ENCODE peak calls at places on chromosome X, in seven cellular contexts. One of them, this sample, is unnamed.

GRCh38 chrX:114930227-114930626 is 87.2 kb downstream of the IL13RA2 start:
- DNase-seq in gastrocnemius medialis: no peak
- DNase-seq in breast epithelium: no peak
- DNase-seq in stimulated activated CD4-positive, alpha-beta T cell treated with anti-CD3 and anti-CD28 coated beads, Interleukin-12 subunit alpha, Interleukin-12 subunit beta, amount 100 ng/mL, for 48 hours: no peak
- DNase-seq in GM12891: no peak
- DNase-seq in HCEC 1CT: no peak
- DNase-seq in ascending aorta: no peak
- DNase-seq in this sample: no peak

GRCh38 chrX:115968436-115969252 is 201.9 kb upstream of the AGTR2 start:
- DNase-seq in gastrocnemius medialis: no peak
- DNase-seq in breast epithelium: peak
- DNase-seq in stimulated activated CD4-positive, alpha-beta T cell treated with anti-CD3 and anti-CD28 coated beads, Interleukin-12 subunit alpha, Interleukin-12 subunit beta, amount 100 ng/mL, for 48 hours: no peak
- DNase-seq in GM12891: no peak
- DNase-seq in HCEC 1CT: peak
- DNase-seq in ascending aorta: no peak
- DNase-seq in this sample: no peak

GRCh38 chrX:13515181-13515930 is 54.0 kb upstream of the EGFL6 start:
- DNase-seq in gastrocnemius medialis: no peak
- DNase-seq in breast epithelium: no peak
- DNase-seq in stimulated activated CD4-positive, alpha-beta T cell treated with anti-CD3 and anti-CD28 coated beads, Interleukin-12 subunit alpha, Interleukin-12 subunit beta, amount 100 ng/mL, for 48 hours: no peak
- DNase-seq in GM12891: no peak
- DNase-seq in HCEC 1CT: no peak
- DNase-seq in ascending aorta: no peak
- DNase-seq in this sample: no peak

GRCh38 chrX:43106009-43106408 is 328.0 kb upstream of the PPP1R2C start:
- DNase-seq in gastrocnemius medialis: no peak
- DNase-seq in breast epithelium: no peak
- DNase-seq in stimulated activated CD4-positive, alpha-beta T cell treated with anti-CD3 and anti-CD28 coated beads, Interleukin-12 subunit alpha, Interleukin-12 subunit beta, amount 100 ng/mL, for 48 hours: no peak
- DNase-seq in GM12891: no peak
- DNase-seq in HCEC 1CT: no peak
- DNase-seq in ascending aorta: no peak
- DNase-seq in this sample: no peak

GRCh38 chrX:113929004-113929403 is 654.9 kb upstream of the HTR2C start:
- DNase-seq in gastrocnemius medialis: no peak
- DNase-seq in breast epithelium: no peak
- DNase-seq in stimulated activated CD4-positive, alpha-beta T cell treated with anti-CD3 and anti-CD28 coated beads, Interleukin-12 subunit alpha, Interleukin-12 subunit beta, amount 100 ng/mL, for 48 hours: no peak
- DNase-seq in GM12891: no peak
- DNase-seq in HCEC 1CT: peak
- DNase-seq in ascending aorta: no peak
- DNase-seq in this sample: no peak

GRCh38 chrX:43822015-43822414 is 60.2 kb downstream of the MAOB start:
- DNase-seq in gastrocnemius medialis: no peak
- DNase-seq in breast epithelium: no peak
- DNase-seq in stimulated activated CD4-positive, alpha-beta T cell treated with anti-CD3 and anti-CD28 coated beads, Interleukin-12 subunit alpha, Interleukin-12 subunit beta, amount 100 ng/mL, for 48 hours: no peak
- DNase-seq in GM12891: no peak
- DNase-seq in HCEC 1CT: no peak
- DNase-seq in ascending aorta: no peak
- DNase-seq in this sample: no peak

GRCh38 chrX:136028383-136028984 is 43.2 kb downstream of the SLC9A6 start:
- DNase-seq in gastrocnemius medialis: no peak
- DNase-seq in breast epithelium: no peak
- DNase-seq in stimulated activated CD4-positive, alpha-beta T cell treated with anti-CD3 and anti-CD28 coated beads, Interleukin-12 subunit alpha, Interleukin-12 subunit beta, amount 100 ng/mL, for 48 hours: no peak
- DNase-seq in GM12891: no peak
- DNase-seq in HCEC 1CT: peak
- DNase-seq in ascending aorta: no peak
- DNase-seq in this sample: peak

GRCh38 chrX:64894454-64895038 is 81.7 kb downstream of the ZC4H2 start:
- DNase-seq in gastrocnemius medialis: no peak
- DNase-seq in breast epithelium: no peak
- DNase-seq in stimulated activated CD4-positive, alpha-beta T cell treated with anti-CD3 and anti-CD28 coated beads, Interleukin-12 subunit alpha, Interleukin-12 subunit beta, amount 100 ng/mL, for 48 hours: peak
- DNase-seq in GM12891: no peak
- DNase-seq in HCEC 1CT: no peak
- DNase-seq in ascending aorta: no peak
- DNase-seq in this sample: no peak

GRCh38 chrX:16785247-16786138 is 773 bp upstream of the TXLNG start:
- DNase-seq in gastrocnemius medialis: peak
- DNase-seq in breast epithelium: peak
- DNase-seq in stimulated activated CD4-positive, alpha-beta T cell treated with anti-CD3 and anti-CD28 coated beads, Interleukin-12 subunit alpha, Interleukin-12 subunit beta, amount 100 ng/mL, for 48 hours: no peak
- DNase-seq in GM12891: no peak
- DNase-seq in HCEC 1CT: no peak
- DNase-seq in ascending aorta: no peak
- DNase-seq in this sample: no peak

GRCh38 chrX:154363706-154364439 is 10.6 kb downstream of the FLNA start:
- DNase-seq in gastrocnemius medialis: no peak
- DNase-seq in breast epithelium: no peak
- DNase-seq in stimulated activated CD4-positive, alpha-beta T cell treated with anti-CD3 and anti-CD28 coated beads, Interleukin-12 subunit alpha, Interleukin-12 subunit beta, amount 100 ng/mL, for 48 hours: no peak
- DNase-seq in GM12891: no peak
- DNase-seq in HCEC 1CT: no peak
- DNase-seq in ascending aorta: no peak
- DNase-seq in this sample: no peak

GRCh38 chrX:120769576-120770341 is 105.9 kb downstream of the CT47B1 start:
- DNase-seq in gastrocnemius medialis: no peak
- DNase-seq in breast epithelium: no peak
- DNase-seq in stimulated activated CD4-positive, alpha-beta T cell treated with anti-CD3 and anti-CD28 coated beads, Interleukin-12 subunit alpha, Interleukin-12 subunit beta, amount 100 ng/mL, for 48 hours: no peak
- DNase-seq in GM12891: no peak
- DNase-seq in HCEC 1CT: peak
- DNase-seq in ascending aorta: no peak
- DNase-seq in this sample: no peak

GRCh38 chrX:34332336-34332735 is 200.2 kb upstream of the FAM47A start:
- DNase-seq in gastrocnemius medialis: no peak
- DNase-seq in breast epithelium: no peak
- DNase-seq in stimulated activated CD4-positive, alpha-beta T cell treated with anti-CD3 and anti-CD28 coated beads, Interleukin-12 subunit alpha, Interleukin-12 subunit beta, amount 100 ng/mL, for 48 hours: no peak
- DNase-seq in GM12891: no peak
- DNase-seq in HCEC 1CT: no peak
- DNase-seq in ascending aorta: no peak
- DNase-seq in this sample: no peak

GRCh38 chrX:19798423-19798822 is 89.0 kb downstream of the SH3KBP1 start:
- DNase-seq in gastrocnemius medialis: no peak
- DNase-seq in breast epithelium: no peak
- DNase-seq in stimulated activated CD4-positive, alpha-beta T cell treated with anti-CD3 and anti-CD28 coated beads, Interleukin-12 subunit alpha, Interleukin-12 subunit beta, amount 100 ng/mL, for 48 hours: no peak
- DNase-seq in GM12891: no peak
- DNase-seq in HCEC 1CT: no peak
- DNase-seq in ascending aorta: no peak
- DNase-seq in this sample: no peak

GRCh38 chrX:102339312-102340298 is 92.6 kb downstream of the NXF2 start:
- DNase-seq in gastrocnemius medialis: no peak
- DNase-seq in breast epithelium: no peak
- DNase-seq in stimulated activated CD4-positive, alpha-beta T cell treated with anti-CD3 and anti-CD28 coated beads, Interleukin-12 subunit alpha, Interleukin-12 subunit beta, amount 100 ng/mL, for 48 hours: no peak
- DNase-seq in GM12891: no peak
- DNase-seq in HCEC 1CT: no peak
- DNase-seq in ascending aorta: no peak
- DNase-seq in this sample: no peak

GRCh38 chrX:79366888-79367749 is at the start of gene ITM2A:
- DNase-seq in gastrocnemius medialis: no peak
- DNase-seq in breast epithelium: peak
- DNase-seq in stimulated activated CD4-positive, alpha-beta T cell treated with anti-CD3 and anti-CD28 coated beads, Interleukin-12 subunit alpha, Interleukin-12 subunit beta, amount 100 ng/mL, for 48 hours: peak
- DNase-seq in GM12891: no peak
- DNase-seq in HCEC 1CT: no peak
- DNase-seq in ascending aorta: no peak
- DNase-seq in this sample: no peak

GRCh38 chrX:155899366-155899765 is 18.2 kb downstream of the VAMP7 start:
- DNase-seq in gastrocnemius medialis: no peak
- DNase-seq in breast epithelium: no peak
- DNase-seq in stimulated activated CD4-positive, alpha-beta T cell treated with anti-CD3 and anti-CD28 coated beads, Interleukin-12 subunit alpha, Interleukin-12 subunit beta, amount 100 ng/mL, for 48 hours: no peak
- DNase-seq in GM12891: no peak
- DNase-seq in HCEC 1CT: no peak
- DNase-seq in ascending aorta: no peak
- DNase-seq in this sample: no peak

GRCh38 chrX:19557816-19558215 is 42.5 kb upstream of the MAP3K15 start:
- DNase-seq in gastrocnemius medialis: no peak
- DNase-seq in breast epithelium: no peak
- DNase-seq in stimulated activated CD4-positive, alpha-beta T cell treated with anti-CD3 and anti-CD28 coated beads, Interleukin-12 subunit alpha, Interleukin-12 subunit beta, amount 100 ng/mL, for 48 hours: no peak
- DNase-seq in GM12891: no peak
- DNase-seq in HCEC 1CT: no peak
- DNase-seq in ascending aorta: no peak
- DNase-seq in this sample: no peak

GRCh38 chrX:1306909-1307625 is 29.5 kb upstream of the IL3RA start:
- DNase-seq in gastrocnemius medialis: no peak
- DNase-seq in breast epithelium: no peak
- DNase-seq in stimulated activated CD4-positive, alpha-beta T cell treated with anti-CD3 and anti-CD28 coated beads, Interleukin-12 subunit alpha, Interleukin-12 subunit beta, amount 100 ng/mL, for 48 hours: no peak
- DNase-seq in GM12891: no peak
- DNase-seq in HCEC 1CT: no peak
- DNase-seq in ascending aorta: no peak
- DNase-seq in this sample: no peak

GRCh38 chrX:56783450-56783831 is 54.4 kb downstream of the NBDY start:
- DNase-seq in gastrocnemius medialis: no peak
- DNase-seq in breast epithelium: peak
- DNase-seq in stimulated activated CD4-positive, alpha-beta T cell treated with anti-CD3 and anti-CD28 coated beads, Interleukin-12 subunit alpha, Interleukin-12 subunit beta, amount 100 ng/mL, for 48 hours: no peak
- DNase-seq in GM12891: no peak
- DNase-seq in HCEC 1CT: no peak
- DNase-seq in ascending aorta: no peak
- DNase-seq in this sample: no peak

GRCh38 chrX:150456941-150457340 is 93.8 kb downstream of the MAMLD1 start:
- DNase-seq in gastrocnemius medialis: no peak
- DNase-seq in breast epithelium: no peak
- DNase-seq in stimulated activated CD4-positive, alpha-beta T cell treated with anti-CD3 and anti-CD28 coated beads, Interleukin-12 subunit alpha, Interleukin-12 subunit beta, amount 100 ng/mL, for 48 hours: no peak
- DNase-seq in GM12891: no peak
- DNase-seq in HCEC 1CT: no peak
- DNase-seq in ascending aorta: no peak
- DNase-seq in this sample: no peak

GRCh38 chrX:75522565-75523411 is at the start of gene ZDHHC15:
- DNase-seq in gastrocnemius medialis: peak
- DNase-seq in breast epithelium: no peak
- DNase-seq in stimulated activated CD4-positive, alpha-beta T cell treated with anti-CD3 and anti-CD28 coated beads, Interleukin-12 subunit alpha, Interleukin-12 subunit beta, amount 100 ng/mL, for 48 hours: peak
- DNase-seq in GM12891: no peak
- DNase-seq in HCEC 1CT: no peak
- DNase-seq in ascending aorta: no peak
- DNase-seq in this sample: no peak

GRCh38 chrX:154502989-154503388 is 12.6 kb upstream of the SLC10A3 start:
- DNase-seq in gastrocnemius medialis: no peak
- DNase-seq in breast epithelium: no peak
- DNase-seq in stimulated activated CD4-positive, alpha-beta T cell treated with anti-CD3 and anti-CD28 coated beads, Interleukin-12 subunit alpha, Interleukin-12 subunit beta, amount 100 ng/mL, for 48 hours: no peak
- DNase-seq in GM12891: no peak
- DNase-seq in HCEC 1CT: no peak
- DNase-seq in ascending aorta: no peak
- DNase-seq in this sample: no peak

GRCh38 chrX:101595739-101596419 is 21.9 kb downstream of the ARMCX6 start:
- DNase-seq in gastrocnemius medialis: no peak
- DNase-seq in breast epithelium: no peak
- DNase-seq in stimulated activated CD4-positive, alpha-beta T cell treated with anti-CD3 and anti-CD28 coated beads, Interleukin-12 subunit alpha, Interleukin-12 subunit beta, amount 100 ng/mL, for 48 hours: no peak
- DNase-seq in GM12891: peak
- DNase-seq in HCEC 1CT: peak
- DNase-seq in ascending aorta: no peak
- DNase-seq in this sample: no peak

GRCh38 chrX:1491851-1492349 is 39.2 kb upstream of the ASMTL start:
- DNase-seq in gastrocnemius medialis: no peak
- DNase-seq in breast epithelium: no peak
- DNase-seq in stimulated activated CD4-positive, alpha-beta T cell treated with anti-CD3 and anti-CD28 coated beads, Interleukin-12 subunit alpha, Interleukin-12 subunit beta, amount 100 ng/mL, for 48 hours: peak
- DNase-seq in GM12891: peak
- DNase-seq in HCEC 1CT: peak
- DNase-seq in ascending aorta: no peak
- DNase-seq in this sample: no peak

GRCh38 chrX:108699368-108699767 is 37.0 kb downstream of the IRS4 start:
- DNase-seq in gastrocnemius medialis: no peak
- DNase-seq in breast epithelium: no peak
- DNase-seq in stimulated activated CD4-positive, alpha-beta T cell treated with anti-CD3 and anti-CD28 coated beads, Interleukin-12 subunit alpha, Interleukin-12 subunit beta, amount 100 ng/mL, for 48 hours: no peak
- DNase-seq in GM12891: no peak
- DNase-seq in HCEC 1CT: peak
- DNase-seq in ascending aorta: no peak
- DNase-seq in this sample: no peak

GRCh38 chrX:45907776-45908175 is 637.4 kb downstream of the ZNF674 start:
- DNase-seq in gastrocnemius medialis: no peak
- DNase-seq in breast epithelium: no peak
- DNase-seq in stimulated activated CD4-positive, alpha-beta T cell treated with anti-CD3 and anti-CD28 coated beads, Interleukin-12 subunit alpha, Interleukin-12 subunit beta, amount 100 ng/mL, for 48 hours: no peak
- DNase-seq in GM12891: no peak
- DNase-seq in HCEC 1CT: no peak
- DNase-seq in ascending aorta: no peak
- DNase-seq in this sample: no peak

GRCh38 chrX:123626962-123627361 is 105.9 kb downstream of the THOC2 start:
- DNase-seq in gastrocnemius medialis: no peak
- DNase-seq in breast epithelium: no peak
- DNase-seq in stimulated activated CD4-positive, alpha-beta T cell treated with anti-CD3 and anti-CD28 coated beads, Interleukin-12 subunit alpha, Interleukin-12 subunit beta, amount 100 ng/mL, for 48 hours: no peak
- DNase-seq in GM12891: no peak
- DNase-seq in HCEC 1CT: peak
- DNase-seq in ascending aorta: no peak
- DNase-seq in this sample: no peak

GRCh38 chrX:41922125-41922521 is 1.2 kb downstream of the CASK start:
- DNase-seq in gastrocnemius medialis: no peak
- DNase-seq in breast epithelium: no peak
- DNase-seq in stimulated activated CD4-positive, alpha-beta T cell treated with anti-CD3 and anti-CD28 coated beads, Interleukin-12 subunit alpha, Interleukin-12 subunit beta, amount 100 ng/mL, for 48 hours: no peak
- DNase-seq in GM12891: no peak
- DNase-seq in HCEC 1CT: peak
- DNase-seq in ascending aorta: no peak
- DNase-seq in this sample: no peak

GRCh38 chrX:7146703-7147430 is 645 bp upstream of the STS start:
- DNase-seq in gastrocnemius medialis: peak
- DNase-seq in breast epithelium: no peak
- DNase-seq in stimulated activated CD4-positive, alpha-beta T cell treated with anti-CD3 and anti-CD28 coated beads, Interleukin-12 subunit alpha, Interleukin-12 subunit beta, amount 100 ng/mL, for 48 hours: no peak
- DNase-seq in GM12891: no peak
- DNase-seq in HCEC 1CT: peak
- DNase-seq in ascending aorta: no peak
- DNase-seq in this sample: no peak

GRCh38 chrX:117843749-117844148 is 272.9 kb downstream of the KLHL13 start:
- DNase-seq in gastrocnemius medialis: no peak
- DNase-seq in breast epithelium: no peak
- DNase-seq in stimulated activated CD4-positive, alpha-beta T cell treated with anti-CD3 and anti-CD28 coated beads, Interleukin-12 subunit alpha, Interleukin-12 subunit beta, amount 100 ng/mL, for 48 hours: no peak
- DNase-seq in GM12891: no peak
- DNase-seq in HCEC 1CT: no peak
- DNase-seq in ascending aorta: no peak
- DNase-seq in this sample: no peak

GRCh38 chrX:74534569-74535038 is 79.8 kb downstream of the RLIM start:
- DNase-seq in gastrocnemius medialis: no peak
- DNase-seq in breast epithelium: no peak
- DNase-seq in stimulated activated CD4-positive, alpha-beta T cell treated with anti-CD3 and anti-CD28 coated beads, Interleukin-12 subunit alpha, Interleukin-12 subunit beta, amount 100 ng/mL, for 48 hours: no peak
- DNase-seq in GM12891: no peak
- DNase-seq in HCEC 1CT: peak
- DNase-seq in ascending aorta: no peak
- DNase-seq in this sample: no peak

GRCh38 chrX:86210772-86211171 is 62.5 kb downstream of the DACH2 start:
- DNase-seq in gastrocnemius medialis: no peak
- DNase-seq in breast epithelium: no peak
- DNase-seq in stimulated activated CD4-positive, alpha-beta T cell treated with anti-CD3 and anti-CD28 coated beads, Interleukin-12 subunit alpha, Interleukin-12 subunit beta, amount 100 ng/mL, for 48 hours: no peak
- DNase-seq in GM12891: no peak
- DNase-seq in HCEC 1CT: no peak
- DNase-seq in ascending aorta: no peak
- DNase-seq in this sample: no peak

GRCh38 chrX:108584617-108585211 is 145.1 kb downstream of the COL4A5 start:
- DNase-seq in gastrocnemius medialis: no peak
- DNase-seq in breast epithelium: no peak
- DNase-seq in stimulated activated CD4-positive, alpha-beta T cell treated with anti-CD3 and anti-CD28 coated beads, Interleukin-12 subunit alpha, Interleukin-12 subunit beta, amount 100 ng/mL, for 48 hours: no peak
- DNase-seq in GM12891: no peak
- DNase-seq in HCEC 1CT: no peak
- DNase-seq in ascending aorta: no peak
- DNase-seq in this sample: no peak

GRCh38 chrX:118503260-118504041 is 7.8 kb downstream of the DOCK11 start:
- DNase-seq in gastrocnemius medialis: no peak
- DNase-seq in breast epithelium: no peak
- DNase-seq in stimulated activated CD4-positive, alpha-beta T cell treated with anti-CD3 and anti-CD28 coated beads, Interleukin-12 subunit alpha, Interleukin-12 subunit beta, amount 100 ng/mL, for 48 hours: no peak
- DNase-seq in GM12891: no peak
- DNase-seq in HCEC 1CT: no peak
- DNase-seq in ascending aorta: no peak
- DNase-seq in this sample: no peak

GRCh38 chrX:119984652-119985051 is 41.1 kb upstream of the NKAP start:
- DNase-seq in gastrocnemius medialis: no peak
- DNase-seq in breast epithelium: no peak
- DNase-seq in stimulated activated CD4-positive, alpha-beta T cell treated with anti-CD3 and anti-CD28 coated beads, Interleukin-12 subunit alpha, Interleukin-12 subunit beta, amount 100 ng/mL, for 48 hours: no peak
- DNase-seq in GM12891: no peak
- DNase-seq in HCEC 1CT: no peak
- DNase-seq in ascending aorta: no peak
- DNase-seq in this sample: no peak

This sample was measured in D721Med.